ENCODE peak calls at places on chromosomes 12 and 14, in eight cellular contexts. D is psoas muscle, E is epithelial cell of proximal tubule, F is cardiac fibroblast, T is HCT116, N is AG04449, B is bronchial epithelial cell, S is H1. I is an unnamed sample.

GRCh38 chr14:52313903-52314481 is at the start of gene PTGER2:
- DNase-seq in D (peak), E (no peak), F (peak), T (peak), N (peak), B (peak), S (no peak), I (peak)

GRCh38 chr12:126493366-126494108 is 1428.3 kb downstream of the AACS start:
- DNase-seq in D (no peak), E (no peak), F (peak), T (no peak), N (no peak), B (peak), S (no peak), I (peak)

GRCh38 chr14:76193696-76194095 is 42.0 kb downstream of the GPATCH2L start:
- DNase-seq in D (no peak), E (no peak), F (no peak), T (no peak), N (no peak), B (peak), S (no peak), I (no peak)

GRCh38 chr12:96210376-96211055 is 16.3 kb downstream of the ELK3 start:
- DNase-seq in D (no peak), E (no peak), F (no peak), T (no peak), N (no peak), B (no peak), S (no peak), I (peak)

GRCh38 chr12:98126637-98127335 is 388.6 kb upstream of the TMPO start:
- DNase-seq in D (no peak), E (no peak), F (peak), T (no peak), N (no peak), B (no peak), S (no peak), I (no peak)

GRCh38 chr12:102900389-102900788 is 16.7 kb downstream of the PAH start:
- DNase-seq in D (no peak), E (no peak), F (no peak), T (no peak), N (no peak), B (no peak), S (no peak), I (no peak)

GRCh38 chr14:56160058-56160457 is 41.8 kb downstream of the PELI2 start:
- DNase-seq in D (no peak), E (no peak), F (no peak), T (no peak), N (no peak), B (no peak), S (no peak), I (peak)

GRCh38 chr14:31060253-31060875 is 34.2 kb upstream of the STRN3 start:
- DNase-seq in D (no peak), E (no peak), F (no peak), T (no peak), N (no peak), B (peak), S (no peak), I (no peak)

GRCh38 chr12:116598341-116599284 is 39.4 kb downstream of the MAP1LC3B2 start:
- DNase-seq in D (no peak), E (no peak), F (no peak), T (no peak), N (no peak), B (no peak), S (no peak), I (no peak)

GRCh38 chr14:80491131-80491530 is 279.8 kb upstream of the DIO2 start:
- DNase-seq in D (peak), E (no peak), F (peak), T (no peak), N (no peak), B (no peak), S (peak), I (peak)

GRCh38 chr12:62834971-62835547 is 99.9 kb downstream of the PPM1H start:
- DNase-seq in D (no peak), E (peak), F (peak), T (peak), N (no peak), B (no peak), S (no peak), I (peak)

GRCh38 chr12:2957816-2958431 is 1.3 kb upstream of the TEAD4 start:
- DNase-seq in D (no peak), E (no peak), F (no peak), T (no peak), N (no peak), B (peak), S (no peak), I (peak)

GRCh38 chr12:95605087-95605486 is 53.8 kb upstream of the USP44 start:
- DNase-seq in D (no peak), E (no peak), F (peak), T (no peak), N (no peak), B (peak), S (no peak), I (no peak)

GRCh38 chr12:96425973-96426372 is 25.7 kb upstream of the CDK17 start:
- DNase-seq in D (no peak), E (no peak), F (peak), T (no peak), N (no peak), B (peak), S (no peak), I (peak)

GRCh38 chr12:1972856-1973317 is 31.4 kb downstream of the DCP1B start:
- DNase-seq in D (no peak), E (no peak), F (peak), T (no peak), N (no peak), B (no peak), S (no peak), I (peak)

GRCh38 chr14:77041837-77042557 is 13.5 kb upstream of the IRF2BPL start:
- DNase-seq in D (peak), E (no peak), F (peak), T (no peak), N (peak), B (peak), S (no peak), I (peak)

GRCh38 chr12:23771230-23771949 is 178.1 kb downstream of the SOX5 start:
- DNase-seq in D (peak), E (no peak), F (peak), T (no peak), N (no peak), B (no peak), S (no peak), I (no peak)

GRCh38 chr12:78473136-78473535 is 391.4 kb upstream of the SYT1 start:
- DNase-seq in D (no peak), E (no peak), F (peak), T (no peak), N (no peak), B (peak), S (no peak), I (peak)

GRCh38 chr14:32940066-32940651 is 1.5 kb downstream of the NPAS3 start:
- DNase-seq in D (no peak), E (no peak), F (peak), T (no peak), N (no peak), B (peak), S (no peak), I (no peak)

GRCh38 chr14:106235356-106236159 is 709.2 kb downstream of the TMEM121 start:
- DNase-seq in D (no peak), E (no peak), F (no peak), T (no peak), N (no peak), B (no peak), S (no peak), I (no peak)

GRCh38 chr12:132286912-132287311 is 42.5 kb downstream of the GALNT9 start:
- DNase-seq in D (peak), E (no peak), F (no peak), T (peak), N (no peak), B (no peak), S (no peak), I (no peak)

GRCh38 chr14:75141967-75142366 is 15.1 kb upstream of the NEK9 start:
- DNase-seq in D (no peak), E (no peak), F (peak), T (no peak), N (no peak), B (no peak), S (no peak), I (peak)

GRCh38 chr12:107404981-107405380 is 280.6 kb upstream of the PWP1 start:
- DNase-seq in D (no peak), E (no peak), F (no peak), T (peak), N (no peak), B (peak), S (no peak), I (peak)

GRCh38 chr14:94685681-94686485 is 73.7 kb downstream of the SERPINA3 start:
- DNase-seq in D (no peak), E (no peak), F (no peak), T (no peak), N (no peak), B (no peak), S (no peak), I (no peak)

GRCh38 chr14:61171687-61172086 is 109.5 kb downstream of the TMEM30B start:
- DNase-seq in D (no peak), E (no peak), F (no peak), T (no peak), N (no peak), B (no peak), S (no peak), I (no peak)

GRCh38 chr12:27185234-27186045 is 58.6 kb upstream of the STK38L start:
- DNase-seq in D (no peak), E (no peak), F (peak), T (no peak), N (no peak), B (no peak), S (no peak), I (peak)

GRCh38 chr12:42588981-42589464 is 523 bp downstream of the PRICKLE1 start:
- DNase-seq in D (peak), E (no peak), F (peak), T (no peak), N (no peak), B (no peak), S (no peak), I (no peak)

GRCh38 chr12:6249580-6249979 is 49.4 kb downstream of the CD9 start:
- DNase-seq in D (no peak), E (no peak), F (no peak), T (no peak), N (no peak), B (no peak), S (no peak), I (no peak)

GRCh38 chr12:111204684-111205305 is 164.1 kb downstream of the PHETA1 start:
- DNase-seq in D (no peak), E (no peak), F (no peak), T (no peak), N (no peak), B (no peak), S (no peak), I (no peak)

GRCh38 chr12:111203969-111204368 is 164.9 kb downstream of the PHETA1 start:
- DNase-seq in D (no peak), E (no peak), F (no peak), T (no peak), N (no peak), B (no peak), S (no peak), I (no peak)

GRCh38 chr12:111201495-111202236 is 167.2 kb downstream of the PHETA1 start:
- DNase-seq in D (no peak), E (no peak), F (no peak), T (no peak), N (no peak), B (no peak), S (no peak), I (no peak)

GRCh38 chr12:111201036-111201435 is 167.9 kb downstream of the PHETA1 start:
- DNase-seq in D (no peak), E (no peak), F (no peak), T (no peak), N (no peak), B (no peak), S (peak), I (no peak)

GRCh38 chr12:111202237-111202592 is 166.7 kb downstream of the PHETA1 start:
- DNase-seq in D (no peak), E (no peak), F (no peak), T (no peak), N (no peak), B (no peak), S (no peak), I (no peak)
- TF ChIP-seq CTCF in D (no peak), E (no peak), F (no peak), T (no peak), N (no peak), B (no peak), S (no peak), I (no peak)

DNA sequence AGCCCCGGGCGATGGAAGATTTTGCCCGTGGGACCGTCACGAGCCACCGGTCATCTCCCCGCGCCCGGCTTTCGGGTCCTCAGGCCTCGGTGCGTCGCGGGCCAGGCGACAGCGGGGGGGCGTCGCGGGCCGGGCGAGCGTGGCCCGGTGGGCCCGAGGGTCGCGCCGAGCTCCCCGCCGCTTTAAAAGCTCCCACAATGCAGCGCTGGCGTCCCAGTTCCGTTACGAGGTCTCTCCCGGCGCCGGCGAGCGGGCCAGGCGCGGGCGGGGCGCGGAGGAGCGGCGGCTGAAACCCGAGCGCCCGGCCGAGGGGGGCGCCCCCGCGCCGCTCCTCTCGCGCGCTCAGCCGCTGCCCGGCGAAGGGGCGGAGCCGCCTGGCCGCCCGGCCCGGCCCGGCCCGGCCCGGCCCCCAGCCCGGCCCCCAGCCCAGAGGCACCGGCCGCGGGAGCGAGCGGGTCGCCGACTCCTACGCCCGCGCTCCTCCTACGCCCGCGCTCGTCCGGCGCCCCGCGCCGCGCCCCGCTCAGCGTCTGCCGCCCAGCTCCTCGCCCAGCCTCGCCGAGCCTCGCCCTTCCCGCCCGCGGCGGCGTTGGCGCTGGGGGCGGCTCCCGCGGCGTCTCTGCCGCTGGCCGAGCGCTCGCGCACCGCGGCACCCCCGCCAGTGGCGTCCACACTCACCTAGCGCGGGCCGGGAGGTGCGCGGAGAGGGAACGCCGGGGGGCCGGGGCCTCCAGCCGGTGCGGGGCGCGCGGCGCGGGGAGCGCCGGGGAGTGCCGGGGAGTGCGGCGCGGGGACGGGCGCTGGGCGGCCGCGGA is at the start of gene RASSF8:
- DNase-seq in D (peak), E (no peak), F (peak), T (no peak), N (no peak), B (peak), S (no peak), I (peak)
- H3K4me3 ChIP-seq in D (peak), E (peak), F (peak), T (peak), N (peak), B (peak), S (peak), I (peak)

GRCh38 chr12:12725086-12725955 is 8.2 kb downstream of the CDKN1B start:
- DNase-seq in D (peak), E (peak), F (peak), T (peak), N (peak), B (peak), S (no peak), I (peak)
- TF ChIP-seq CTCF in D (no peak), E (no peak), F (no peak), T (no peak), N (no peak), B (no peak), S (no peak), I (no peak)

DNA sequence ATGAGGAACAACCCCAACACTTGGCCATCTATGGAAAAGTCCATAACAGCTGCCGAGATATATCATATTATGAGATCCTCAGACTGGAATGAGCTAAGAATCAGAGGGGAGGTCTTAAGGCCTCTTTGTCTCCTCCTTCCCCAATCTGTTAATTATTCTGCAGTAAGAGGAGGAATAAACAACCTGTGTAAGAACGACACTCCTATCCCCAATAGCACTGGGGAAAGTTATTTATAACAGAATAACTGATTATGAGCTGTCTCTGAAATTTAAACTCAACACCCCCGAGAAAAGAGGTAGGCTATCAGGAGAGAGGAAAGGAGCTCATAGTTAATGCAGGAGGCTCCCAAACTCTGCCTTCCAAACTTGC is 68.0 kb downstream of the NIN start:
- DNase-seq in D (no peak), E (no peak), F (no peak), T (no peak), N (no peak), B (no peak), S (no peak), I (no peak)
- H3K4me3 ChIP-seq in D (no peak), E (no peak), F (no peak), T (no peak), N (no peak), B (no peak), S (no peak), I (no peak)

GRCh38 chr14:96280104-96280503 is 24.1 kb downstream of the BDKRB1 start:
- DNase-seq in D (no peak), E (no peak), F (no peak), T (no peak), N (no peak), B (no peak), S (no peak), I (no peak)
- TF ChIP-seq CTCF in D (no peak), E (no peak), F (no peak), T (no peak), N (no peak), B (no peak), S (no peak), I (no peak)

GRCh38 chr12:70468741-70469140 is 102.7 kb downstream of the KCNMB4 start:
- DNase-seq in D (no peak), E (no peak), F (no peak), T (no peak), N (no peak), B (no peak), S (no peak), I (no peak)
- H3K4me3 ChIP-seq in D (no peak), E (no peak), F (no peak), T (peak), N (no peak), B (no peak), S (no peak), I (no peak)

DNA sequence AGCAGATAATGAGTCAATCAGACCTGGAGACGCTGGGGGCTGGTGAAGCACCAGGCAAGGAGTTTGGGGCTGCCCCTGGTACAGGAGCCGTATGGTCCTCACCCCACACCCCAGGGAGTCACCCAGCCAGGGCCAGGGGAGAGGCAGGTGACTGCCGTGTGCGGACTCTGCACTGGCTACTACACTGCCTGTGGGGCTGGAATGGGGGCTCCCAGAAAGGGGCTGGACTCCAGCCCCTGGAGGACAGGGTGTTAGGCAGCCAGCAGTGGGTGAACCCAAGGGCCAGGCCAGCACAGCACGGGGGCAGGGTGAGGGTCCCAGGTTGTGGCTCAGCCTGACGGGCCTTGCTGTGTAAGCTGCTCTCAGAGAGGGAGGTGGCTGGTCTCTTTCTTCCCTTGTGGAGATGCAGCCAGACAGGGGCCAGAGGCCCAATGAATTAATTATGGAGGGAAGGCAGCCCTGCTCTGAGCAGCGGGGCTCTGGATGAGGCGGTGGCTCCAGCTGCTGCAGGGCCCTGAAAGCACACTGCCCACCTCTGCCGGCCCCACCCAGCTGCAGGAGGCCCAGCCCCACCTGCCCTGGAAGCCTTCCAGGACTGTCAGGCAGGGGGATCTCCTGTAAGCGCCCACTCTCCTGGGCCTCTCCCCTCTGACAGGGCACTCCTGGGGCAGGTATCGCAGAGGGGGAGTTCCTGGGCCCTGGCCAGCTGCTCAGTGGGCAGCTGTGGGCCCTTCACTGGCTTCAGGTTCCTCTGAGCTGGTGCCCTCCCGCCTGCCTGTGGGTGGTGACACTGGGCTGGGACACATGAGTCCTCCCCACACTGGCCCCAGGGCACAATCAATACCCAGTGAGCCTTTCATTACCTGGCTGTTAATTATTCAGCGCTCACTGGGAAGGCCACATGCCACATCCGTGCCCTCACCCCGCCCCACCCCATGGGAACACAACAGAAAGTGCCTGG is 142.5 kb upstream of the C14orf180 start:
- DNase-seq in D (peak), E (no peak), F (no peak), T (no peak), N (no peak), B (no peak), S (no peak), I (no peak)
- TF ChIP-seq CTCF in D (no peak), E (no peak), F (no peak), T (no peak), N (no peak), B (no peak), S (no peak), I (no peak)

GRCh38 chr12:68613209-68613904 is 2.7 kb downstream of the RAP1B start:
- DNase-seq in D (no peak), E (no peak), F (no peak), T (no peak), N (no peak), B (no peak), S (no peak), I (no peak)
- H3K4me3 ChIP-seq in D (peak), E (peak), F (peak), T (no peak), N (peak), B (no peak), S (no peak), I (peak)

DNA sequence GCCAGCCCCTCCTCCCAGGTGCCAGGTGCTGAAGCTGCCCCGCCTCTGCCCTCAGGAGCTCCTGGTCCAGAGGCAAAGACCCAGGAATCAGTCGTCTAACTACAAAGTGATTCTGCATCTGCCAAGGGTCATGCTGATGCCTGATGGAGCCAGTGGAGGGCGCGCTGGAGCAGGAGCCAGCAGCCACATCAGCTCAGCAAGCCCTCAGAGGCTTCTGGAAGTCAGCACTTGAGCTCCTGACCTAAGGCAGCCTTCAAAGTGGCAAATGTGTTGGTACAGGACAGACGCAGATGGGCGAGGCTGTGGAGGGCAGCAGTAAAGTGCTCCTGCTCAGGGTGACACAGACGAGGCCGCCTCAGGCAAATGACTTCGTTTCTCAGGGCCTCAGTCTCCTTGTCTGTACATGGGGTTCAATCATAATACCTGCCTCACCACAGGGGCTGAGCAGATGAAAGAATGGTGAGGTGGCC is 10.9 kb downstream of the C12orf43 start:
- DNase-seq in D (no peak), E (no peak), F (peak), T (peak), N (no peak), B (peak), S (peak), I (peak)
- TF ChIP-seq CTCF in D (peak), E (peak), F (peak), T (peak), N (peak), B (peak), S (peak), I (peak)

I was measured in foreskin fibroblast.